ENCODE peak calls at places on chromosomes 3 and 15, in eight cellular contexts. V, L, G, K, F, O, X and C are unnamed samples.

GRCh38 chr3:66452247-66453040 is 48.4 kb downstream of the LRIG1 start:
- DNase-seq in V (no peak), L (peak), G (peak), K (no peak), F (no peak), O (no peak), X (no peak), C (no peak)

GRCh38 chr15:80596521-80596976 is 98.6 kb upstream of the ABHD17C start:
- DNase-seq in V (peak), L (no peak), G (no peak), K (no peak), F (no peak), O (no peak), X (no peak), C (no peak)

GRCh38 chr3:108124337-108125150 is 33.7 kb upstream of the CD47 start:
- DNase-seq in V (no peak), L (no peak), G (no peak), K (peak), F (peak), O (no peak), X (peak), C (peak)

GRCh38 chr15:80275946-80276345 is 23.9 kb upstream of the CTXND1 start:
- DNase-seq in V (peak), L (no peak), G (no peak), K (no peak), F (no peak), O (peak), X (no peak), C (no peak)

GRCh38 chr3:16512435-16513140 is 911 bp downstream of the RFTN1 start:
- DNase-seq in V (peak), L (peak), G (peak), K (no peak), F (peak), O (peak), X (peak), C (peak)

GRCh38 chr3:62827550-62827949 is 47.7 kb downstream of the CADPS start:
- DNase-seq in V (no peak), L (no peak), G (no peak), K (no peak), F (no peak), O (no peak), X (no peak), C (no peak)

GRCh38 chr3:21226086-21226485 is 524.9 kb downstream of the ZNF385D start:
- DNase-seq in V (no peak), L (no peak), G (no peak), K (no peak), F (no peak), O (no peak), X (no peak), C (no peak)

GRCh38 chr3:81914254-81914653 is 152.8 kb upstream of the GBE1 start:
- DNase-seq in V (peak), L (no peak), G (no peak), K (no peak), F (no peak), O (peak), X (no peak), C (no peak)

GRCh38 chr3:124772081-124772831 is 42.0 kb downstream of the UMPS start:
- DNase-seq in V (no peak), L (peak), G (no peak), K (no peak), F (no peak), O (peak), X (no peak), C (no peak)

GRCh38 chr3:58299839-58300516 is 6.1 kb upstream of the RPP14 start:
- DNase-seq in V (peak), L (no peak), G (no peak), K (no peak), F (no peak), O (peak), X (no peak), C (peak)

GRCh38 chr15:72280751-72281150 is 8.4 kb upstream of the PARP6 start:
- DNase-seq in V (no peak), L (no peak), G (no peak), K (no peak), F (no peak), O (no peak), X (no peak), C (no peak)

GRCh38 chr3:107988464-107989156 is 102.2 kb downstream of the CD47 start:
- DNase-seq in V (peak), L (peak), G (peak), K (no peak), F (no peak), O (peak), X (peak), C (no peak)

GRCh38 chr3:22542311-22542710 is 660.8 kb upstream of the UBE2E2 start:
- DNase-seq in V (peak), L (no peak), G (no peak), K (no peak), F (no peak), O (no peak), X (no peak), C (no peak)

GRCh38 chr3:170622369-170623159 is 36.7 kb upstream of the SLC7A14 start:
- DNase-seq in V (peak), L (no peak), G (peak), K (no peak), F (no peak), O (no peak), X (no peak), C (no peak)

GRCh38 chr15:70061086-70061370 is 36.7 kb downstream of the TLE3 start:
- DNase-seq in V (no peak), L (no peak), G (no peak), K (no peak), F (no peak), O (peak), X (no peak), C (no peak)

GRCh38 chr15:31801152-31801551 is 229.2 kb upstream of the CHRNA7 start:
- DNase-seq in V (no peak), L (no peak), G (no peak), K (no peak), F (peak), O (peak), X (no peak), C (no peak)

GRCh38 chr15:96720656-96721055 is 390.2 kb downstream of the NR2F2 start:
- DNase-seq in V (no peak), L (no peak), G (no peak), K (no peak), F (no peak), O (no peak), X (no peak), C (no peak)

GRCh38 chr3:98058244-98058960 is 23.3 kb upstream of the GABRR3 start:
- DNase-seq in V (no peak), L (no peak), G (no peak), K (no peak), F (no peak), O (peak), X (no peak), C (no peak)

GRCh38 chr3:122099255-122099654 is 44.1 kb downstream of the CD86 start:
- DNase-seq in V (no peak), L (no peak), G (no peak), K (no peak), F (no peak), O (no peak), X (no peak), C (no peak)

GRCh38 chr3:151430821-151431484 is 29.9 kb downstream of the IGSF10 start:
- DNase-seq in V (no peak), L (no peak), G (no peak), K (no peak), F (no peak), O (no peak), X (no peak), C (no peak)

GRCh38 chr3:73681610-73682009 is 56.9 kb upstream of the PDZRN3 start:
- DNase-seq in V (peak), L (no peak), G (no peak), K (no peak), F (no peak), O (peak), X (no peak), C (no peak)